ENCODE peak calls at places on chromosome 3, in seven cellular contexts. H, X, W, Z, C, G and Q are unnamed samples.

GRCh38 chr3:73512095-73512494 is 112.6 kb downstream of the PDZRN3 start:
- DNase-seq in H (no peak), X (no peak), W (no peak), Z (peak; percentile 48), C (no peak), G (peak; percentile 58), Q (no peak)

GRCh38 chr3:127722928-127723603 is 50.3 kb downstream of the ABTB1 start:
- DNase-seq in H (no peak), X (no peak), W (no peak), Z (peak; percentile 8), C (no peak), G (no peak), Q (no peak)

GRCh38 chr3:141114816-141115458 is 63.8 kb downstream of the SPSB4 start:
- DNase-seq in H (no peak), X (no peak), W (no peak), Z (peak; percentile 58), C (no peak), G (no peak), Q (no peak)

GRCh38 chr3:99885085-99885484 is 67.4 kb downstream of the CMSS1 start:
- DNase-seq in H (no peak), X (no peak), W (no peak), Z (no peak), C (no peak), G (no peak), Q (no peak)

GRCh38 chr3:123732447-123732846 is 147.6 kb upstream of the HACD2 start:
- DNase-seq in H (no peak), X (peak; percentile 96), W (no peak), Z (no peak), C (no peak), G (no peak), Q (no peak)

GRCh38 chr3:88092270-88092669 is 33.2 kb downstream of the ZNF654 start:
- DNase-seq in H (no peak), X (no peak), W (no peak), Z (no peak), C (no peak), G (no peak), Q (no peak)

GRCh38 chr3:177968891-177969290 is 567.3 kb upstream of the KCNMB2 start:
- DNase-seq in H (no peak), X (peak; percentile 58), W (no peak), Z (no peak), C (no peak), G (no peak), Q (no peak)

GRCh38 chr3:190593075-190593474 is 79.2 kb downstream of the IL1RAP start:
- DNase-seq in H (no peak), X (no peak), W (no peak), Z (no peak), C (no peak), G (no peak), Q (no peak)

GRCh38 chr3:107956991-107957467 is 133.8 kb downstream of the CD47 start:
- DNase-seq in H (no peak), X (no peak), W (peak; percentile 28), Z (peak; percentile 82), C (no peak), G (peak; percentile 96), Q (no peak)

GRCh38 chr3:53229171-53229570 is 26.7 kb downstream of the TKT start:
- DNase-seq in H (no peak), X (no peak), W (no peak), Z (no peak), C (no peak), G (no peak), Q (no peak)

GRCh38 chr3:53230789-53231188 is 25.0 kb downstream of the TKT start:
- DNase-seq in H (no peak), X (no peak), W (no peak), Z (no peak), C (no peak), G (no peak), Q (no peak)

GRCh38 chr3:53231532-53232511 is 24.0 kb downstream of the TKT start:
- DNase-seq in H (no peak), X (no peak), W (no peak), Z (peak; percentile 9), C (no peak), G (no peak), Q (no peak)

GRCh38 chr3:53229606-53230005 is 26.2 kb downstream of the TKT start:
- DNase-seq in H (no peak), X (no peak), W (no peak), Z (no peak), C (no peak), G (no peak), Q (no peak)

DNA sequence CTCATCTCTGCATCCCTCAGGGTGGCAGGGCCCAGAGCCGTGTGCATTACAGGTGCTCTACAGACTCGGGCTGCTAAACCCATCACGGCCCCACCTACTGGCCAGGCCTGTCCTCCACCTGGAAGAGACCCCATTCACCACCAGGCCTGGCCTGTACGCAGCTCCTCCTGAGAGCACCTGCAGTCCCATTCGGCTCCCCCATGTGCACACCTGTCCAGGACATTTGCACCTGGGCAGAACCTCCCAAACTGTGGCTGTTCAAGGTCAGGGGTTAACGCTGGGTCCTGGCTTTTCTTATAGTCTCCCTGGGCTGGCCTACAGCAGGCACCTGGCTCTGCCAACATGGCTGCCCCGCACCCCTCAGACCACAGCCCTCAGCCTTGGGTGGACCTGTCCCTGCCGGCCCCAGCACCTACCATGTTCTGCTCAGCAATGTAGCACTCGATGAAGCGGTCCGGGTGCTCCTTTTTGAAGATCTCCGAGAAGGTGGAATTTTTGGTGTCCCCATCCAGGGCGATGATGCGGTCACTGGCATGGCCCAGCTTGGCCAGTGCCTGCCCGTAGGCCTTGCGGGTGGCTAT is 25.7 kb downstream of the TKT start:
- DNase-seq in H (no peak), X (no peak), W (no peak), Z (no peak), C (no peak), G (no peak), Q (no peak)
- TF ChIP-seq CTCF in H (no peak), X (no peak), W (no peak), Z (no peak), C (no peak), G (no peak), Q (peak; percentile 19)

GRCh38 chr3:188283347-188283746 is 129.4 kb downstream of the LPP start:
- DNase-seq in H (no peak), X (peak; percentile 34), W (no peak), Z (no peak), C (no peak), G (peak; percentile 80), Q (no peak)
- TF ChIP-seq CTCF in H (no peak), X (peak; percentile 34), W (no peak), Z (no peak), C (peak; percentile 10), G (peak; percentile 16), Q (peak; percentile 16)

GRCh38 chr3:167489571-167489970 is 15.7 kb upstream of the SERPINI2 start:
- DNase-seq in H (no peak), X (no peak), W (no peak), Z (no peak), C (no peak), G (no peak), Q (no peak)

GRCh38 chr3:167480748-167481147 is 6.9 kb upstream of the SERPINI2 start:
- DNase-seq in H (no peak), X (peak; percentile 47), W (no peak), Z (no peak), C (no peak), G (no peak), Q (no peak)

GRCh38 chr3:167487556-167487955 is 13.7 kb upstream of the SERPINI2 start:
- DNase-seq in H (no peak), X (peak; percentile 44), W (no peak), Z (no peak), C (no peak), G (no peak), Q (no peak)

DNA sequence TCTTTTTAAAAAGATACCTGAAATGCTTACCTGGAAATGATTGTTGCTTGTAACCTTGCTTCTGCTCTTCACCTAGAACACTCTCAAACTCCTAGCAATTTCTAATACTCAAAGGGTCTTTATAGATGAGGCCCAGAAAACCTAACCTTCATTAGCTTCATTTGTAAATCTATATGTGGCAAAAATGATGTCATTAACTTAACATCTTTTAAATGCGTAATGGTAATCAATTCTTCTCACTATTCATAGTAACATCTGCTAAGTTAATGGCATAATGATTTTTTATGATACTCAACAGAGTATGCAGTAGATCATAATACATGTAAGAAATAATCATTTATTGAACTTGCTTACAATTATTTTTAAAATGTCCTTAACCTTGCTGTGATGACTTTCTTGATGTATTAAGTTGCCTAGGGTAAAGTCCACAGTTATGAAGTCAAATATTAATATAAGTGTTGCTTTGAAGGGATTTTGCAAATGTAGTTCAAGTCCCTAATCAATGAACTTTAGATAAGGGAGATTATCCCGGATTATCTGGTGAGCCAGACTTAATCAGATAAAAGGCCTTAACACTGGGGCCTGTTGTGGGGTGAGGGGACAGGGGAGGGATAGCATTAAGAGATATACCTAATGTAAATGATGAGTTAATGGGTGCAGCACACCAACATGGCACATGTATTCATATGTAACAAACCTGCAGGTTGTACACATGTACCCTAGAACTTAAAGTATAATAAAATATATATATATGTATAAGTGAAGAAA is 10.1 kb upstream of the SERPINI2 start:
- DNase-seq in H (no peak), X (no peak), W (no peak), Z (no peak), C (no peak), G (no peak), Q (no peak)
- TF ChIP-seq CTCF in H (no peak), X (no peak), W (no peak), Z (no peak), C (no peak), G (no peak), Q (no peak)

GRCh38 chr3:136862611-136862951 is 573 bp downstream of the NCK1 start:
- DNase-seq in H (no peak), X (peak; percentile 84), W (peak; percentile 84), Z (peak; percentile 72), C (peak; percentile 67), G (peak; percentile 79), Q (no peak)
- TF ChIP-seq CTCF in H (no peak), X (no peak), W (no peak), Z (no peak), C (no peak), G (no peak), Q (peak; percentile 7)

GRCh38 chr3:47799733-47800132 is 3.2 kb upstream of the DHX30 start:
- DNase-seq in H (no peak), X (no peak), W (no peak), Z (no peak), C (no peak), G (no peak), Q (no peak)
- TF ChIP-seq CTCF in H (peak; percentile 61), X (peak; percentile 35), W (peak; percentile 15), Z (no peak), C (no peak), G (peak; percentile 15), Q (peak; percentile 39)

GRCh38 chr3:14549256-14549931 is 9.3 kb upstream of the GRIP2 start:
- DNase-seq in H (no peak), X (no peak), W (no peak), Z (no peak), C (no peak), G (no peak), Q (no peak)
- TF ChIP-seq CTCF in H (peak; percentile 48), X (peak; percentile 38), W (no peak), Z (no peak), C (no peak), G (peak; percentile 35), Q (peak; percentile 34)